ENCODE peak calls at places on chromosomes 4 and X, in six cellular contexts. B is upper lobe of left lung; G is esophagus muscularis mucosa; N is lower leg skin; F is CD8-positive, alpha-beta T cell; J is cardiac fibroblast. T is an unnamed sample.
A peak's percentile ranks its signal among the peaks of the same experiment; 100 is the strongest.

GRCh38 chr4:138235419-138235952 is 6.7 kb downstream of the SLC7A11 start:
- DNase-seq in G (no peak), B (no peak), N (no peak), J (peak; percentile 96), F (no peak), T (no peak)

GRCh38 chrX:21658152-21658737 is at the start of gene KLHL34:
- DNase-seq in N (no peak), G (no peak), F (no peak), B (peak; percentile 54), J (no peak), T (no peak)

GRCh38 chr4:8846046-8846720 is 25.5 kb downstream of the HMX1 start:
- DNase-seq in G (no peak), J (no peak), N (no peak), F (no peak), B (no peak), T (no peak)

GRCh38 chr4:105666693-105667092 is 41.8 kb downstream of the INTS12 start:
- DNase-seq in B (no peak), J (peak; percentile 62), F (no peak), G (no peak), N (no peak), T (peak; percentile 28)

GRCh38 chr4:136861081-136861480 is 671.2 kb downstream of the PCDH18 start:
- DNase-seq in J (peak; percentile 7), N (no peak), F (no peak), B (no peak), G (no peak), T (no peak)

GRCh38 chrX:66163849-66164401 is at the start of gene HEPH:
- DNase-seq in B (no peak), F (no peak), N (no peak), J (peak; percentile 52), G (no peak), T (peak; percentile 14)

GRCh38 chr4:169311643-169312365 is 41.0 kb upstream of the SH3RF1 start:
- DNase-seq in N (no peak), J (peak; percentile 83), F (no peak), B (no peak), G (no peak), T (peak; percentile 60)

GRCh38 chrX:57817302-57817701 is 93.0 kb downstream of the ZXDA start:
- DNase-seq in F (no peak), G (no peak), B (no peak), J (peak; percentile 20), N (no peak), T (no peak)

GRCh38 chr4:77818667-77819408 is at the start of gene CNOT6L:
- DNase-seq in B (peak; percentile 97), J (peak; percentile 49), G (peak; percentile 95), F (peak; percentile 89), N (peak; percentile 60), T (peak; percentile 67)

GRCh38 chrX:123881330-123881729 is 21.5 kb downstream of the XIAP start:
- DNase-seq in G (no peak), N (no peak), F (no peak), B (no peak), J (no peak), T (no peak)

GRCh38 chrX:123884809-123885408 is 25.1 kb downstream of the XIAP start:
- DNase-seq in B (no peak), J (peak; percentile 65), F (peak; percentile 32), N (peak; percentile 20), G (no peak), T (peak; percentile 49)
- TF ChIP-seq CTCF in B (peak; percentile 24), J (peak; percentile 25), F (peak; percentile 49), N (no peak), G (peak; percentile 28), T (peak; percentile 14)

GRCh38 chr4:140641789-140642439 is 73.2 kb upstream of the UCP1 start:
- DNase-seq in G (no peak), J (no peak), F (no peak), N (no peak), B (peak; percentile 34), T (no peak)
- TF ChIP-seq CTCF in G (no peak), J (no peak), F (no peak), N (no peak), B (peak; percentile 48), T (no peak)

GRCh38 chrX:87578978-87579377 is 61.4 kb downstream of the KLHL4 start:
- DNase-seq in N (no peak), B (no peak), G (no peak), F (no peak), J (peak; percentile 26), T (no peak)
- TF ChIP-seq CTCF in N (no peak), B (no peak), G (no peak), F (no peak), J (peak; percentile 27), T (no peak)

GRCh38 chr4:187929024-187929423 is 66.5 kb upstream of the ZFP42 start:
- DNase-seq in G (no peak), F (no peak), B (no peak), J (peak; percentile 6), N (no peak), T (no peak)
- TF ChIP-seq CTCF in G (no peak), F (no peak), B (no peak), J (peak; percentile 24), N (no peak), T (no peak)

GRCh38 chr4:6088950-6089349 is 70.7 kb upstream of the C4orf50 start:
- DNase-seq in G (no peak), B (no peak), N (no peak), F (no peak), J (no peak), T (no peak)

GRCh38 chr4:6085943-6086628 is 67.9 kb upstream of the C4orf50 start:
- DNase-seq in G (no peak), B (no peak), N (no peak), F (no peak), J (no peak), T (no peak)

GRCh38 chr4:6090936-6091335 is 72.7 kb upstream of the C4orf50 start:
- DNase-seq in J (no peak), F (no peak), B (no peak), N (no peak), G (no peak), T (no peak)

GRCh38 chr4:6085028-6085942 is 67.1 kb upstream of the C4orf50 start:
- DNase-seq in N (no peak), G (no peak), F (no peak), B (peak; percentile 51), J (no peak), T (no peak)

GRCh38 chr4:6087669-6088068 is 69.4 kb upstream of the C4orf50 start:
- DNase-seq in B (no peak), N (no peak), F (no peak), J (peak; percentile 14), G (no peak), T (no peak)
- TF ChIP-seq CTCF in B (peak; percentile 41), N (no peak), F (no peak), J (peak; percentile 8), G (peak; percentile 43), T (peak; percentile 13)

GRCh38 chr4:18071894-18072293 is 50.3 kb upstream of the LCORL start:
- DNase-seq in B (no peak), F (no peak), N (no peak), J (no peak), G (no peak), T (no peak)

GRCh38 chr4:18081708-18082107 is 60.2 kb upstream of the LCORL start:
- DNase-seq in F (no peak), G (no peak), J (no peak), B (no peak), N (no peak), T (no peak)

GRCh38 chr4:18077808-18078207 is 56.3 kb upstream of the LCORL start:
- DNase-seq in F (no peak), B (no peak), N (no peak), J (no peak), G (no peak), T (no peak)

DNA sequence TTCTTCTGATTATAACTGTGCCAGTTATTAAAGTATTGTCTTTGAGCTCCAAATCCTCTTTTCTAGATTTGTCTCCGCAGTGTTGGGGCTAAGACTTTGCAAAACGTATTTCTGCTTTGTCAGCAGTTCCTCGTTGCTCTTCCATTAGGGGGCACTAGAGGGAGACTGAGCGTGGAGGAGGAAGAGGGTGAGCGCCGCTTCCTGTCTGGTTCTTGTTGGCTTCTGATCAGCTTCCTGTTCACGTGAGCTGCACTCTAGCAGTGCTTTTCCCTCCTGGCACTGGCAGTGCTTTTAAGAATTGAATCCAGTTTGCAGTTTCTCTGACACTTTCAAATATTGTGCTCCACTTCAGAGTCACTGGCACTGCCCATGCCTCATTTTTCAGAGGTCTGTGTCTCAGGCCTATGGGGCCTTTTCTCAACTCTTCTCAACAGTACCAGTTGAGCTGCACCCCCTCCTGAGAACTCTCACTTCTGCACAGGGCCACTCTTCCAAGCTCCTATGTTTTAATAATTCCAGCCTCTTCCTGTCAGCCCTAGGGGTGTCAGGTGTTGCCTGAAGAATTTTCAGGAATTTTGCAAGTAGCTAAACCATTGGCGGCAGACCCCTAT is 54.4 kb upstream of the LCORL start:
- DNase-seq in F (peak; percentile 8), B (no peak), J (peak; percentile 18), N (no peak), G (no peak), T (no peak)
- TF ChIP-seq CTCF in F (peak; percentile 24), B (peak; percentile 28), J (peak; percentile 35), N (no peak), G (no peak), T (no peak)